ENCODE peak calls at places on chromosomes 1 and 21, in six cellular contexts. L is brain microvascular endothelial cell, W is neural crest cell, T is A673, R is coronary artery, G is endothelial cell. Y is an unnamed sample.

GRCh38 chr1:107920999-107921398 is 44.0 kb downstream of the VAV3 start:
- DNase-seq in L (no peak), W (no peak), T (no peak), R (no peak), G (no peak), Y (no peak)

GRCh38 chr1:2229921-2230700 is 2.0 kb downstream of the SKI start:
- DNase-seq in L (no peak), W (no peak), T (peak; percentile 54), R (peak; percentile 79), G (no peak), Y (no peak)

GRCh38 chr1:205963352-205963751 is 20.1 kb upstream of the SLC26A9 start:
- DNase-seq in L (peak; percentile 43), W (no peak), T (no peak), R (no peak), G (no peak), Y (no peak)

GRCh38 chr1:214146523-214146922 is 134.4 kb upstream of the SMYD2 start:
- DNase-seq in L (no peak), W (no peak), T (no peak), R (no peak), G (no peak), Y (no peak)

GRCh38 chr1:183023601-183024351 is 556 bp downstream of the LAMC1 start:
- DNase-seq in L (no peak), W (peak; percentile 45), T (peak; percentile 61), R (peak; percentile 78), G (peak; percentile 70), Y (peak; percentile 77)

GRCh38 chr1:44547837-44548236 is 126.4 kb downstream of the TMEM53 start:
- DNase-seq in L (no peak), W (no peak), T (no peak), R (no peak), G (no peak), Y (no peak)

GRCh38 chr21:42983869-42984268 is 9.5 kb downstream of the PKNOX1 start:
- DNase-seq in L (no peak), W (no peak), T (no peak), R (no peak), G (no peak), Y (no peak)

GRCh38 chr1:200642481-200642880 is 21.9 kb upstream of the KIF14 start:
- DNase-seq in L (no peak), W (no peak), T (no peak), R (no peak), G (no peak), Y (no peak)

GRCh38 chr1:67647036-67647798 is 37.8 kb upstream of the GADD45A start:
- DNase-seq in L (no peak), W (no peak), T (no peak), R (no peak), G (no peak), Y (no peak)

GRCh38 chr1:182142621-182143020 is 81.1 kb upstream of the ZNF648 start:
- DNase-seq in L (no peak), W (no peak), T (no peak), R (no peak), G (no peak), Y (no peak)

GRCh38 chr1:178493301-178493741 is 3.4 kb downstream of the CLEC20A start:
- DNase-seq in L (no peak), W (no peak), T (no peak), R (no peak), G (no peak), Y (no peak)

GRCh38 chr1:74771913-74772515 is 39.1 kb downstream of the TYW3 start:
- DNase-seq in L (peak; percentile 53), W (peak; percentile 32), T (peak; percentile 72), R (no peak), G (peak; percentile 38), Y (no peak)

GRCh38 chr1:74772945-74773344 is 40.0 kb downstream of the TYW3 start:
- DNase-seq in L (no peak), W (no peak), T (peak; percentile 43), R (no peak), G (no peak), Y (no peak)

GRCh38 chr1:74763714-74764301 is 30.9 kb downstream of the TYW3 start:
- DNase-seq in L (no peak), W (no peak), T (no peak), R (no peak), G (no peak), Y (no peak)

GRCh38 chr1:74766579-74766978 is 33.6 kb downstream of the TYW3 start:
- DNase-seq in L (no peak), W (no peak), T (no peak), R (no peak), G (no peak), Y (no peak)

DNA sequence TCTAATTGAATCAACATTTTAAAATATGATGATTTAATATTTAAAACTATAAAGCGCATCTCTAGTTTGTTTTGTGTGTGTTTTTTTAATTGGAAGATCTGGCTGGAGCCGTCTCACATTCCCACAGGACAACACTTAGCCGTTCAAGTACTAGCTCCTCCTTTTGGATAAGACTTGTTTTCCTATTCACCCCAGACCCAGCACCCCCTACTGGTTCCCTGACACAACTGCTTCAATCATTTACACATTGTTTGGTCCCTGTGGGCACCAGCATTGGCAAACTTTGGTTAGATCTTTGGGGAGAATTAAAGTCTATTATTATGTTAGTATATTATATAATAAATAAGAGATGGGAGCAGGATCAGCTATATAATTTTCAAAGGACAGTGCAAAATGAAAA is 34.5 kb downstream of the TYW3 start:
- DNase-seq in L (peak; percentile 11), W (no peak), T (peak; percentile 50), R (no peak), G (peak; percentile 20), Y (no peak)
- TF ChIP-seq CTCF in L (peak; percentile 63), W (peak; percentile 38), T (peak; percentile 57), R (no peak), G (peak; percentile 49), Y (peak; percentile 36)

DNA sequence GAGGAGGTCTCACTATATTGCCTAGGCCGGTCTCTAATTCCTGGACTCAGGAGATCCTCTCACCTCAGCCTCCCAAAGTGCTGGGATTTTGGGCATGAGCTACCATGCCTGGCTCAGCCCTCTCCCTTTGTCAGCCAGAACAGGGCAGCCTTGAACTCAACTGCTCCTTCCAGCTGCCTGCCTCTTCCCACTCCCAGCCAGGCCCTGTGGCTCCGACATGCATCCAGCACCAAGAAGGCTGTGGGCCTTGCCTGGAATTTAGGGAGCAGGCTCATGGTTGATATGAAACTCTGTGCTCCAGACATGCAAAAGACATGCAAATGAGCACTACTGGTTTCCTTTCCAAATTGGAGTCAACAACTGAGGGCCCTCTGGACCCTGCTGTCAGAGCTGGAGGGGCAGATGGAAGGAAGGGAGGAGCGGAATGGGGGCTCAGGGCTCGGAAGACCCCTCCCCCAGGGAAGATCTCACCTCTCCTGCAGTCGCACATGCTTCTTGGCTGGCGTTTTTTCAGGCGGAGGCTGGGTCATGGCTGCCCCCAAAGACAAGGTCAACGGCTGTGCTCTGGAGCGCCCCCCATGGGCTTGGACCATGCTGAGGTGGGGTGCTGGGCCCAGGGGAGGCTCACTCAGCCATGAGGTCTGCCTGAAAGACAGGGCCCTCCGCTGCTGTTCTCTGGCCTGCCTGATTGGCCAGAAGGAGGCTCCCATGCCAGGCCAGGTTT is 1.4 kb downstream of the PTPN7 start:
- DNase-seq in L (no peak), W (no peak), T (no peak), R (no peak), G (no peak), Y (no peak)
- TF ChIP-seq CTCF in L (no peak), W (no peak), T (no peak), R (no peak), G (no peak), Y (peak; percentile 67)

GRCh38 chr1:31679091-31679490 is 24.7 kb downstream of the COL16A1 start:
- DNase-seq in L (no peak), W (no peak), T (no peak), R (no peak), G (no peak), Y (no peak)

GRCh38 chr1:31678681-31679080 is 25.1 kb downstream of the COL16A1 start:
- DNase-seq in L (no peak), W (no peak), T (no peak), R (no peak), G (no peak), Y (no peak)

GRCh38 chr1:31683997-31684396 is 19.8 kb downstream of the COL16A1 start:
- DNase-seq in L (no peak), W (no peak), T (no peak), R (no peak), G (peak; percentile 55), Y (no peak)

GRCh38 chr1:31679676-31680230 is 24.1 kb downstream of the COL16A1 start:
- DNase-seq in L (no peak), W (no peak), T (no peak), R (no peak), G (no peak), Y (no peak)

DNA sequence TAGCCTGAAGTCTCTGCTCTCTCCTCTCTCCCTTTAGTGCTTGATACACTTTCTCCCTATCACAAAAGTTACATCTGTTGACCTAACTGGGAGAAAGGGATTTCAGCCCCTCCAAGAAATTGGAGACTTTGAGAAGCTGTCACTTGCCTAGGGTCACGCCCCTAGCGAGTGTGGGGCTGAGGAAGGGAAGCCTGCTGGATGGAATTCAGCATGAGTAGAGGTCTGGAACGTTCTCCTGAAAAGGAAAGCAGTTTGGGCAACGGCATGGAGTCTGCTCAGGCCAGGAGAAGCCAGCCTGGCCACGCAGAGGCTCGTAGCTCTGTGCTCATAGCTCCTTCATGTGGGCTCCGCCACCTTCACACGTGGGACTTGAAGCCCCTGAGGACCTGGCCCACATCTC is 22.4 kb downstream of the COL16A1 start:
- DNase-seq in L (no peak), W (no peak), T (no peak), R (no peak), G (no peak), Y (no peak)
- TF ChIP-seq CTCF in L (peak; percentile 14), W (no peak), T (no peak), R (no peak), G (no peak), Y (no peak)

GRCh38 chr1:50739125-50739524 is 220.9 kb downstream of the FAF1 start:
- DNase-seq in L (no peak), W (no peak), T (no peak), R (no peak), G (no peak), Y (no peak)

DNA sequence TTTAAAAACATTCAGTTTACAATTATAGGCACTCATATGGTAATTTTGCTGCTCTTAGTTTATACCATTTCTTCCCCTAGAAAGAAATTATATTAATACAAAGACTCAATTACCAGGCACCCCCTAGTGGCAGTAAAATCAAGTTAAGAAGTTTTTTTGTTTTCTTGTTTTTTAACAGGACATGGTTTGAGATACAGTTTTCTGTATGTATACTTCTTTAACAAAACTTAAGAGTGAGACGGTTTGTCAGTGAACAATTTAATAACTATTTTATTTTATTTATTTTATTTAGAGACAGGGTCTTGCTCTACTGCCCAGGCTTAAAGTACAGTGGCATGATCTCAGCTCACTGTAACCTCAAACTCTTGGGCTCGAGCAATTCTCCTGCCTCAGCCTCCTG is 224.6 kb downstream of the FAF1 start:
- DNase-seq in L (no peak), W (no peak), T (peak; percentile 55), R (no peak), G (no peak), Y (peak; percentile 21)
- TF ChIP-seq CTCF in L (peak; percentile 14), W (peak; percentile 72), T (peak; percentile 73), R (no peak), G (peak; percentile 84), Y (peak; percentile 51)